ENCODE peak calls at places on chromosomes 1 and 21, in seven cellular contexts. One of them, this sample, is unnamed.

GRCh38 chr1:64915381-64916274 is 50.7 kb downstream of the JAK1 start:
- DNase-seq in activated effector memory CD4-positive, alpha-beta T cell treated with Interleukin-2 at 50 U/mL for 16 hours: no peak
- DNase-seq in NCI-H1092: no peak
- DNase-seq in EL: peak; percentile 82
- DNase-seq in Daoy: peak; percentile 77
- DNase-seq in T-helper 1 cell: no peak
- DNase-seq in mesendoderm: peak; percentile 75
- DNase-seq in this sample: no peak

GRCh38 chr21:38598413-38598812 is 100.1 kb upstream of the ERG start:
- DNase-seq in activated effector memory CD4-positive, alpha-beta T cell treated with Interleukin-2 at 50 U/mL for 16 hours: no peak
- DNase-seq in NCI-H1092: no peak
- DNase-seq in EL: no peak
- DNase-seq in Daoy: no peak
- DNase-seq in T-helper 1 cell: no peak
- DNase-seq in mesendoderm: no peak
- DNase-seq in this sample: no peak

GRCh38 chr1:26156285-26157038 is 2.4 kb upstream of the FAM110D start:
- DNase-seq in activated effector memory CD4-positive, alpha-beta T cell treated with Interleukin-2 at 50 U/mL for 16 hours: no peak
- DNase-seq in NCI-H1092: no peak
- DNase-seq in EL: no peak
- DNase-seq in Daoy: peak; percentile 47
- DNase-seq in T-helper 1 cell: no peak
- DNase-seq in mesendoderm: peak; percentile 89
- DNase-seq in this sample: no peak

GRCh38 chr1:198686069-198686728 is 47.4 kb downstream of the PTPRC start:
- DNase-seq in activated effector memory CD4-positive, alpha-beta T cell treated with Interleukin-2 at 50 U/mL for 16 hours: no peak
- DNase-seq in NCI-H1092: no peak
- DNase-seq in EL: peak; percentile 69
- DNase-seq in Daoy: no peak
- DNase-seq in T-helper 1 cell: no peak
- DNase-seq in mesendoderm: peak; percentile 30
- DNase-seq in this sample: no peak

GRCh38 chr21:44485254-44485793 is 30.0 kb downstream of the LRRC3 start:
- DNase-seq in activated effector memory CD4-positive, alpha-beta T cell treated with Interleukin-2 at 50 U/mL for 16 hours: no peak
- DNase-seq in NCI-H1092: peak; percentile 80
- DNase-seq in EL: no peak
- DNase-seq in Daoy: no peak
- DNase-seq in T-helper 1 cell: peak; percentile 42
- DNase-seq in mesendoderm: peak; percentile 88
- DNase-seq in this sample: no peak

GRCh38 chr1:234923626-234924025 is 205.0 kb downstream of the TOMM20 start:
- DNase-seq in activated effector memory CD4-positive, alpha-beta T cell treated with Interleukin-2 at 50 U/mL for 16 hours: no peak
- DNase-seq in NCI-H1092: no peak
- DNase-seq in EL: no peak
- DNase-seq in Daoy: no peak
- DNase-seq in T-helper 1 cell: no peak
- DNase-seq in mesendoderm: no peak
- DNase-seq in this sample: no peak

GRCh38 chr1:224175615-224176014 is 7.4 kb upstream of the DEGS1 start:
- DNase-seq in activated effector memory CD4-positive, alpha-beta T cell treated with Interleukin-2 at 50 U/mL for 16 hours: no peak
- DNase-seq in NCI-H1092: peak; percentile 62
- DNase-seq in EL: peak; percentile 52
- DNase-seq in Daoy: peak; percentile 65
- DNase-seq in T-helper 1 cell: no peak
- DNase-seq in mesendoderm: peak; percentile 47
- DNase-seq in this sample: no peak

GRCh38 chr1:180631197-180631765 is 541 bp upstream of the XPR1 start:
- DNase-seq in activated effector memory CD4-positive, alpha-beta T cell treated with Interleukin-2 at 50 U/mL for 16 hours: no peak
- DNase-seq in NCI-H1092: peak; percentile 21
- DNase-seq in EL: no peak
- DNase-seq in Daoy: no peak
- DNase-seq in T-helper 1 cell: no peak
- DNase-seq in mesendoderm: no peak
- DNase-seq in this sample: no peak

GRCh38 chr1:112267929-112268328 is 128.1 kb upstream of the CTTNBP2NL start:
- DNase-seq in activated effector memory CD4-positive, alpha-beta T cell treated with Interleukin-2 at 50 U/mL for 16 hours: no peak
- DNase-seq in NCI-H1092: no peak
- DNase-seq in EL: no peak
- DNase-seq in Daoy: no peak
- DNase-seq in T-helper 1 cell: no peak
- DNase-seq in mesendoderm: no peak
- DNase-seq in this sample: no peak

GRCh38 chr1:41976671-41977070 is 57.9 kb upstream of the HIVEP3 start:
- DNase-seq in activated effector memory CD4-positive, alpha-beta T cell treated with Interleukin-2 at 50 U/mL for 16 hours: no peak
- DNase-seq in NCI-H1092: no peak
- DNase-seq in EL: no peak
- DNase-seq in Daoy: no peak
- DNase-seq in T-helper 1 cell: no peak
- DNase-seq in mesendoderm: no peak
- DNase-seq in this sample: no peak

GRCh38 chr1:165240486-165240885 is 116.0 kb downstream of the LMX1A start:
- DNase-seq in activated effector memory CD4-positive, alpha-beta T cell treated with Interleukin-2 at 50 U/mL for 16 hours: no peak
- DNase-seq in NCI-H1092: no peak
- DNase-seq in EL: no peak
- DNase-seq in Daoy: no peak
- DNase-seq in T-helper 1 cell: no peak
- DNase-seq in mesendoderm: no peak
- DNase-seq in this sample: no peak

This sample was measured in activated B cell treated with CpG ODN at 0.5 μM for 24 hours.